ENCODE peak calls at places on chromosomes 12 and 14, in five cellular contexts. F is H1, B is SK-N-SH, X is GM12878, W is GM12892. C is an unnamed sample.

GRCh38 chr12:18819471-18819870 is 81.6 kb downstream of the CAPZA3 start:
- DNase-seq in B (no peak), X (no peak), W (no peak), F (no peak), C (no peak)

GRCh38 chr12:120117961-120118709 is 1.6 kb upstream of the RAB35 start:
- DNase-seq in F (no peak), X (no peak), W (no peak), B (no peak), C (no peak)

GRCh38 chr12:26823391-26823790 is 9.6 kb downstream of the ITPR2 start:
- DNase-seq in W (no peak), F (no peak), X (no peak), B (no peak), C (no peak)

GRCh38 chr14:104158827-104159798 is 20.7 kb downstream of the KIF26A start:
- DNase-seq in W (no peak), F (no peak), B (peak; percentile 95), X (no peak), C (no peak)

GRCh38 chr14:73759183-73759713 is 45.1 kb upstream of the PNMA1 start:
- DNase-seq in W (no peak), X (no peak), F (no peak), B (peak; percentile 83), C (no peak)

GRCh38 chr12:99278899-99279298 is 368.7 kb upstream of the GARIN6 start:
- DNase-seq in F (peak; percentile 7), W (no peak), B (no peak), X (no peak), C (no peak)

GRCh38 chr14:23569443-23570151 is 2.0 kb upstream of the AP1G2 start:
- DNase-seq in W (no peak), X (no peak), B (peak; percentile 72), F (no peak), C (no peak)

GRCh38 chr12:124814741-124815613 is 48.7 kb downstream of the SCARB1 start:
- DNase-seq in W (no peak), X (no peak), B (no peak), F (no peak), C (no peak)

GRCh38 chr12:51592034-51592705 is 1.1 kb downstream of the SCN8A start:
- DNase-seq in F (no peak), B (peak; percentile 19), X (no peak), W (no peak), C (no peak)

GRCh38 chr12:124730455-124730932 is 133.2 kb downstream of the SCARB1 start:
- DNase-seq in X (no peak), W (no peak), F (no peak), B (no peak), C (no peak)

GRCh38 chr12:55713721-55714120 is 2.1 kb upstream of the BLOC1S1 start:
- DNase-seq in B (no peak), W (no peak), X (no peak), F (no peak), C (no peak)

GRCh38 chr14:101191882-101192660 is 288.5 kb upstream of the RTL1 start:
- DNase-seq in F (no peak), X (no peak), W (no peak), B (no peak), C (no peak)

GRCh38 chr12:102144221-102144620 is 24.2 kb downstream of the PARPBP start:
- DNase-seq in B (no peak), W (no peak), F (no peak), X (no peak), C (no peak)

GRCh38 chr14:75861161-75861621 is 120.6 kb downstream of the TGFB3 start:
- DNase-seq in W (no peak), F (no peak), B (no peak), X (no peak), C (no peak)

GRCh38 chr12:102631274-102631673 is 150.9 kb upstream of the IGF1 start:
- DNase-seq in F (no peak), B (no peak), W (no peak), X (no peak), C (no peak)

GRCh38 chr12:31722580-31722979 is 6.2 kb downstream of the AMN1 start:
- DNase-seq in X (no peak), W (no peak), B (no peak), F (no peak), C (no peak)

GRCh38 chr12:120236124-120236398 is 29.5 kb downstream of the PXN start:
- DNase-seq in B (no peak), F (no peak), X (no peak), W (no peak), C (no peak)

GRCh38 chr14:95015046-95015445 is 142.3 kb downstream of the DICER1 start:
- DNase-seq in W (no peak), X (no peak), F (no peak), B (no peak), C (no peak)

DNA sequence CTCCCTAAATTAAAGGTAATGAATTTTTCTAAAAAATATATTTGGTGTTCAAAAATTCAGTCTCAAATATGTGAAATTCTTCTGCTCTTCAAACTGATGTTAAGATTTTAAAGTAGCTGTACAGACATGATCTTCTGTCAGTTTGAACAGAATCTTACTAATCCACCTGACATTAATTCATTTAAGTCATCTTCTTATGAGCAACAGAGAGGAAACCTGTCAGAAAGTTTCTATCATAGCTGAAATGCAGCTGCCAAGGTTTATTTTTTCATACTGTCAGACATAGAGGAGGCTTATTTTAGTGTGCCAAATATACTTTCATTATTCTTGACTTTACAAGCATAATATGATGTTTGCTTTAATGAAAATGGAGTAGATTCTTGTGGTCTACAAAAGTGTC is 686.6 kb upstream of the MIS18BP1 start:
- DNase-seq in B (no peak), F (no peak), X (no peak), W (no peak), C (no peak)
- TF ChIP-seq POLR2AphosphoS5 in B (no peak), F (no peak), X (no peak), W (no peak), C (no peak)

GRCh38 chr12:54010972-54011664 is 2.3 kb downstream of the HOXC8 start:
- DNase-seq in W (no peak), B (no peak), F (no peak), X (no peak), C (no peak)

GRCh38 chr12:54007538-54008259 is 1.1 kb upstream of the HOXC8 start:
- DNase-seq in F (no peak), B (no peak), W (no peak), X (no peak), C (no peak)

GRCh38 chr12:54010053-54010971 is 1.5 kb downstream of the HOXC8 start:
- DNase-seq in X (no peak), W (no peak), F (no peak), B (no peak), C (no peak)

GRCh38 chr12:54008260-54008552 is 579 bp upstream of the HOXC8 start:
- DNase-seq in F (no peak), B (no peak), W (no peak), X (no peak), C (no peak)

DNA sequence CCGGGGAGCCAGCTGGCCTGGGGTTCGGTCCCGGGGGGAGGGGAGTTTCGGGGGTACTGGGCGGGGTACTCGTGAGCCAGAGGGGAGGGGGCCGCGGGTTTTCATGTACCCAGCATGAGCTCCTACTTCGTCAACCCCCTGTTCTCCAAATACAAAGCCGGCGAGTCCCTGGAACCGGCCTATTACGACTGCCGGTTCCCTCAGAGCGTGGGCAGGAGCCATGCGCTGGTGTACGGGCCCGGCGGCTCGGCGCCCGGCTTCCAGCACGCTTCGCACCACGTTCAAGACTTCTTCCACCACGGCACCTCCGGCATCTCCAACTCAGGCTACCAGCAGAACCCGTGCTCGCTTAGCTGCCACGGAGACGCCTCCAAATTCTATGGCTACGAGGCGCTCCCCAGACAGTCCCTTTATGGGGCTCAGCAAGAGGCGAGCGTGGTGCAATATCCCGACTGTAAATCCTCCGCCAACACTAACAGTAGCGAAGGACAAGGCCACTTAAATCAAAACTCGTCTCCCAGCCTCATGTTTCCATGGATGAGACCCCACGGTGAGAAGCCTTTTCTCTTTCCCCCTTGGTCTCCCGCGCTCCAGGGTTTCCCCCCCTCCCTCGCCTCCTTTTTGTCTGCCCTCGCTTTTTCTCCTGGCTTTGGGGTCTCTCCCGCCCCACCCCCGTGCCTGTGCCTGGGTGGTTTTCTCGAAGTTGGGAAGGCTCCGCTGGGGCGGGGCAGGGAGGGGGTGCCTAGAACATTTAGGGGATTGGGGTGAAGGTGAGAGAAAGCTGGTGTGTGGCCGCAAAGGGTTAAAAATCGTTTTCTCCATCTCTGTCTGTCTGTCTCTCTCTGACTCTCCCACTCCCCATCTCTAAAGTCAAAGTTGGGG is 627 bp downstream of the HOXC8 start:
- DNase-seq in B (peak; percentile 61), W (no peak), F (no peak), X (no peak), C (no peak)
- TF ChIP-seq TAF1 in B (no peak), W (no peak), F (no peak), X (no peak), C (no peak)

GRCh38 chr12:127383281-127383680 is 883.7 kb upstream of the TMEM132C start:
- DNase-seq in F (no peak), X (no peak), B (no peak), W (no peak), C (no peak)
- TF ChIP-seq POLR2AphosphoS5 in F (no peak), X (no peak), B (no peak), W (no peak), C (no peak)

DNA sequence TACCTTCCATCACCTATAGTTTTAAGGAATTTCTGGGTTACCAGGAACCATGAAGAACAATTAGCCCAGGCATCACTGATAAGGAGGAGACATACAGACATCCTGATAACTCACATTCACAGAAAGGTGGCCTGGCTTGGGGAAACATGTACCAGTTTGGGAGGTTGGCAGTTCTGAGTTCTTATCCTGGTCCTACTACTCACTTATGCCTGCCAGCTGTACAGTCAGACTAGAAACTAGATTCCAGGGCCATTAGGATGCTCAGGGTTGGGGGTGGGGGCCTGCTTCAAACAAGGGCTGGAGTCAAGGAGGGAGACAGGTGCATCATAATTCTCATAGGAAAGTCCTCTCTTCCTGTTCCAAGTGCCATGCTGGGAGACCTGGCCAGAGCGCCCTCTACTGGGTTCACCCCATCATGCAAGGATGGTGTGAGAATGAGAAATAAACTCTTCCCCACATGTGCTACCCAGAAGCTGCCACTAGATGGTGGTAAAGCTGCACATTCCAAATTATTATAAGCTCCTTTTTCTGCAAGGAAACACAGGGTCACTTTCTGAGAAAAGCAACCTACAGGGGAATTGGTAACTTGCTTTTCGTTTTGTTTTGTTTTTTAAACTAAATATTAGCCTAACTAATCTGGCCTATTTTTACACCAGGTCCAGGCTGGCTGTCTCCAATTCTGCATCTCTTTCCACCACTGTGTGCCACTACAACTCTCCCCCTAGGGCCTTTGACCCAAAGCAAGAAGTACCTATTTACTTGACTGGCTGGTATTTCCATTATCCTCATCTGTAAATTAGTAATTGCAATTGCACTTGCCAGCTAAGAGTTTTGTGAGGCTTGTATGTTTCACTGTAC is 14.5 kb downstream of the OAS2 start:
- DNase-seq in B (peak; percentile 70), W (peak; percentile 29), F (peak; percentile 29), X (no peak), C (no peak)
- TF ChIP-seq TAF1 in B (no peak), W (no peak), F (no peak), X (no peak), C (no peak)

DNA sequence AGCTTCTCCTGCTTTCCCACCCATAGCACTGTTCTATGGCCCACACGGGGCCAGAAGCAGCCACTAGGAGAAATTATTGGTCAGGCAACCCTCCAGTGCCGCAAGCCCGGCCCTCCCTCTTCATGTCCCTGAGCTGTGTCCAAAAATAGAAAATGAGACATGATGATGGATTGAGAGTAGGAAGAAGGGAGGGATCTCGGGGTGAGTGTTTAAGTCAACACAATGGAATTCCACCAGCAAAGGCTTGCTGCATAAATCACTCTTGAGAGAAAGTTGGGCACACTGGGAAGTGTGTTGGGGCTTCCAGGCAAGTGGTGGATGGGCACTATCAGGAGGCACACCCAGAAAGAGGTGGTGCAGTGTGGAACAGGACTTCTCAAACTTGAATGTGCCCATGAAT is 94.2 kb downstream of the LLPH start:
- DNase-seq in B (no peak), F (no peak), W (no peak), X (no peak), C (no peak)
- TF ChIP-seq POLR2AphosphoS5 in B (peak; percentile 81), F (no peak), W (no peak), X (no peak), C (no peak)

GRCh38 chr12:89101440-89101839 is 250.9 kb downstream of the DUSP6 start:
- DNase-seq in F (no peak), W (no peak), X (no peak), B (peak; percentile 39), C (no peak)
- TF ChIP-seq TAF1 in F (no peak), W (no peak), X (no peak), B (no peak), C (no peak)

C was measured in GM12891.